ENCODE peak calls at places on chromosomes 11 and 22, in nine cellular contexts. T is lung, Q is esophagus squamous epithelium, M is fibroblast of lung, I is adrenal gland, Z is iPS DF 6.9, F is Peyer's patch, A is ascending aorta, G is SJSA1. U is an unnamed sample. For H3K4me1, the result is how much of the 10 kb centered on the place peaks cover.

GRCh38 chr22:50601669-50602337 is 1.2 kb downstream of the MAPK8IP2 start:
- DNase-seq in F (no peak), A (no peak), G (peak), M (no peak), Q (no peak), Z (no peak), T (no peak), I (no peak), U (no peak)

GRCh38 chr11:111938687-111939160 is 1.6 kb downstream of the DIXDC1 start:
- DNase-seq in Q (no peak), M (peak), F (no peak), G (no peak), T (no peak), A (no peak), Z (no peak), I (peak), U (peak)

GRCh38 chr11:125401746-125402145 is 94.3 kb downstream of the FEZ1 start:
- DNase-seq in T (no peak), A (no peak), I (no peak), F (no peak), Z (no peak), Q (no peak), G (no peak), M (no peak), U (no peak)

GRCh38 chr11:14018441-14018840 is 55.9 kb downstream of the SPON1 start:
- DNase-seq in G (no peak), F (no peak), Z (no peak), Q (no peak), M (no peak), A (no peak), I (no peak), T (no peak), U (no peak)

GRCh38 chr22:37701121-37701786 is 4.4 kb downstream of the TRIOBP start:
- DNase-seq in Z (no peak), I (no peak), F (no peak), G (no peak), T (no peak), A (no peak), M (no peak), Q (no peak), U (no peak)

GRCh38 chr22:19817561-19818263 is 37.0 kb downstream of the GNB1L start:
- DNase-seq in T (peak), Q (no peak), F (peak), G (no peak), I (no peak), M (no peak), A (no peak), Z (no peak), U (no peak)

GRCh38 chr22:42873361-42873760 is 16.3 kb upstream of the ARFGAP3 start:
- DNase-seq in I (no peak), F (no peak), Z (no peak), G (no peak), A (no peak), T (no peak), M (no peak), Q (no peak), U (no peak)

GRCh38 chr22:30444632-30445437 is 19.3 kb downstream of the MTFP1 start:
- DNase-seq in M (peak), G (no peak), Q (no peak), T (peak), A (no peak), Z (no peak), F (peak), I (peak), U (peak)

GRCh38 chr11:41612415-41612814 is 153.0 kb upstream of the LRRC4C start:
- DNase-seq in M (peak), F (no peak), Q (no peak), I (no peak), Z (peak), T (no peak), G (no peak), A (no peak), U (no peak)

GRCh38 chr22:39277135-39277607 is 32.4 kb upstream of the PDGFB start:
- DNase-seq in G (peak), Z (no peak), M (peak), I (no peak), A (no peak), Q (no peak), F (no peak), T (no peak), U (no peak)

DNA sequence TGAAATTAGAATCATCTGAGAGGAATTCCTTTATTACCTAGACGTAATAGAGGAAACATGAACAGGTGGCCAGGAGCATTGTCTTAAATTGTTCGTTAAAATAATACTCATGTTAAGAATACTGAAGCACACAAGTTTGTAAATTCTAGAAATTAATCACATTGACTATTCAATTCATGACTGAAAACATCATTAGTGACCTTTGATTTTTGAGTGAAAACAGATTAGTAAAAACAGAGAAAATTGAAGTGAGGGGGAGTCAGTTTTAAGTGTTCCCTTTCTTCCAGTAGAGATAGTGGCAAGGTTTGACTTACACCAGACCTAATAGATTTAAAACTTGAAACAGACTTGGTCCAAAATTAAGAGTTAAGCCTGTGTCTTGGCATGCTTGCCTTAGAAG is 1.4 kb downstream of the ZFP91 start:
- DNase-seq in A (no peak), G (no peak), Z (no peak), F (no peak), M (no peak), T (no peak), I (no peak), Q (no peak), U (no peak)
- H3K4me1 ChIP-seq in A (under half), G (under half), Z (under half), F (under half), M (under half), T (under half), I (half or more), Q (half or more), U (half or more)

GRCh38 chr11:90218606-90219005 is 4.2 kb downstream of the CHORDC1 start:
- DNase-seq in T (no peak), I (no peak), A (no peak), F (no peak), M (no peak), Z (no peak), Q (no peak), G (no peak), U (no peak)
- H3K4me1 ChIP-seq in T (under half), I (under half), A (under half), F (under half), M (under half), Z (under half), Q (half or more), G (under half), U (half or more)

DNA sequence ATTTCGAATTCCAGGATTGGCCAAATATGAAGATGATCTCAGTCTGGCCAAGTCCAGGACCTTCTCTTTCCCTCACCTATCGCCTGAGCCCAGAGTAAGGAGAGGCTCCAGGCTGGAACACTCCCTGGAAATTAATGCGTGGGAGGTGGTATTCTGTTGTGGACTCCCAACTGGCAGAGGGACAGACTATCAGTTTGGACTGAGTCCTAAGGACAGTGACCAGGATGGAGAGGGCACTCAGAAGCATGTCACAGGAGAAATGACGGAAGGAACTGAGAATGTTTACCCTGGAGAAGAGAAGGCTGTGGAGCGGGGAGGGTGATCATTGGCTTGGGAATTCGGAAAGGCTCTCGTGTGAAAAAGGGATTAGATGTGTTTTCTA is 84.4 kb downstream of the RPL27A start:
- DNase-seq in A (no peak), M (no peak), F (no peak), G (no peak), Q (no peak), I (peak), T (no peak), Z (no peak), U (no peak)
- H3K4me1 ChIP-seq in A (half or more), M (under half), F (under half), G (under half), Q (half or more), I (under half), T (under half), Z (under half), U (under half)

GRCh38 chr11:59668188-59668949 is 468 bp downstream of the PATL1 start:
- DNase-seq in G (peak), Z (no peak), F (peak), Q (peak), M (peak), I (peak), T (peak), A (peak), U (peak)

GRCh38 chr11:59669611-59670009 is 773 bp upstream of the PATL1 start:
- DNase-seq in Z (no peak), T (peak), Q (no peak), F (peak), M (peak), A (no peak), G (peak), I (no peak), U (no peak)

GRCh38 chr11:59668950-59669610 is at the start of gene PATL1:
- DNase-seq in I (peak), G (peak), F (peak), M (peak), Z (peak), A (peak), Q (peak), T (peak), U (peak)

GRCh38 chr11:59667812-59668187 is 1.0 kb downstream of the PATL1 start:
- DNase-seq in M (no peak), Q (no peak), G (no peak), F (no peak), T (no peak), A (no peak), Z (no peak), I (no peak), U (no peak)

GRCh38 chr11:59666969-59667368 is 1.9 kb downstream of the PATL1 start:
- DNase-seq in M (no peak), A (no peak), Z (no peak), G (no peak), F (no peak), I (no peak), Q (no peak), T (no peak), U (no peak)
- H3K4me1 ChIP-seq in M (under half), A (under half), Z (under half), G (under half), F (under half), I (under half), Q (under half), T (under half), U (half or more)

U was measured in CD4-positive, alpha-beta memory T cell.